ENCODE peak calls at places on chromosomes 7 and 10, in five cellular contexts. U, D, W, Q and V are unnamed samples. For H3K27me3 and H3K4me1, the result is how much of the 10 kb centered on the place peaks cover.

GRCh38 chr7:92735707-92736106 is 100.7 kb downstream of the CDK6 start:
- DNase-seq in U (no peak), Q (no peak), W (no peak), D (no peak), V (no peak)

GRCh38 chr7:143505845-143506244 is 28.2 kb downstream of the TAS2R41 start:
- DNase-seq in W (no peak), D (no peak), Q (no peak), U (no peak), V (no peak)

GRCh38 chr10:22690614-22691431 is 23.6 kb downstream of the PIP4K2A start:
- DNase-seq in Q (no peak), W (no peak), U (peak), D (no peak), V (peak)

GRCh38 chr10:24382979-24383663 is 174.2 kb downstream of the KIAA1217 start:
- DNase-seq in W (peak), D (no peak), Q (no peak), U (no peak), V (no peak)

GRCh38 chr10:49486009-49486408 is 52.9 kb downstream of the ERCC6 start:
- DNase-seq in D (no peak), W (no peak), U (no peak), Q (no peak), V (no peak)

GRCh38 chr7:142954680-142955268 is 7.4 kb downstream of the KEL start:
- DNase-seq in Q (no peak), W (no peak), D (no peak), U (no peak), V (no peak)

GRCh38 chr7:149873074-149873967 is 448 bp upstream of the ATP6V0E2 start:
- DNase-seq in D (peak), U (peak), W (peak), Q (peak), V (no peak)

GRCh38 chr10:71684356-71685173 is 35.0 kb downstream of the C10orf105 start:
- DNase-seq in W (no peak), Q (peak), D (no peak), U (no peak), V (no peak)

GRCh38 chr7:112898432-112899290 is 108.5 kb upstream of the TMEM168 start:
- DNase-seq in D (no peak), W (peak), U (peak), Q (peak), V (peak)

GRCh38 chr10:1063232-1063862 is 7.2 kb downstream of the WDR37 start:
- DNase-seq in W (no peak), D (no peak), Q (no peak), U (no peak), V (no peak)

GRCh38 chr10:71367279-71367678 is 29.4 kb upstream of the CDH23 start:
- DNase-seq in U (peak), D (peak), Q (no peak), W (peak), V (no peak)

GRCh38 chr7:51080622-51081269 is 235.9 kb downstream of the COBL start:
- DNase-seq in D (no peak), Q (peak), W (no peak), U (no peak), V (peak)

GRCh38 chr7:77797734-77798393 is 370 bp downstream of the TMEM60 start:
- DNase-seq in D (no peak), Q (no peak), U (no peak), W (no peak), V (no peak)

GRCh38 chr7:137337902-137338301 is 5.6 kb downstream of the PTN start:
- DNase-seq in Q (no peak), W (no peak), U (no peak), D (no peak), V (peak)

GRCh38 chr7:42233166-42233565 is 3.8 kb downstream of the GLI3 start:
- DNase-seq in Q (peak), W (peak), D (no peak), U (no peak), V (no peak)

GRCh38 chr7:31126976-31127375 is 74.9 kb downstream of the ADCYAP1R1 start:
- DNase-seq in Q (no peak), W (no peak), D (no peak), U (no peak), V (no peak)

GRCh38 chr7:128191136-128191844 is 49.8 kb upstream of the LEP start:
- DNase-seq in D (no peak), U (no peak), Q (no peak), W (no peak), V (no peak)

GRCh38 chr7:89607797-89608196 is 546.5 kb upstream of the STEAP1 start:
- DNase-seq in Q (no peak), D (no peak), U (no peak), W (no peak), V (no peak)

GRCh38 chr10:92729886-92730285 is 40.1 kb downstream of the HHEX start:
- DNase-seq in W (no peak), U (no peak), D (no peak), Q (no peak), V (no peak)

GRCh38 chr10:69400936-69401335 is 15.8 kb downstream of the TACR2 start:
- DNase-seq in W (no peak), Q (no peak), U (no peak), D (no peak), V (no peak)

GRCh38 chr10:69397972-69398371 is 18.7 kb downstream of the TACR2 start:
- DNase-seq in W (no peak), D (no peak), U (no peak), Q (no peak), V (no peak)

GRCh38 chr10:69401416-69401815 is 15.3 kb downstream of the TACR2 start:
- DNase-seq in U (no peak), D (no peak), Q (no peak), W (no peak), V (no peak)

GRCh38 chr10:69394020-69394419 is 22.7 kb downstream of the TACR2 start:
- DNase-seq in D (no peak), Q (no peak), U (no peak), W (no peak), V (no peak)

DNA sequence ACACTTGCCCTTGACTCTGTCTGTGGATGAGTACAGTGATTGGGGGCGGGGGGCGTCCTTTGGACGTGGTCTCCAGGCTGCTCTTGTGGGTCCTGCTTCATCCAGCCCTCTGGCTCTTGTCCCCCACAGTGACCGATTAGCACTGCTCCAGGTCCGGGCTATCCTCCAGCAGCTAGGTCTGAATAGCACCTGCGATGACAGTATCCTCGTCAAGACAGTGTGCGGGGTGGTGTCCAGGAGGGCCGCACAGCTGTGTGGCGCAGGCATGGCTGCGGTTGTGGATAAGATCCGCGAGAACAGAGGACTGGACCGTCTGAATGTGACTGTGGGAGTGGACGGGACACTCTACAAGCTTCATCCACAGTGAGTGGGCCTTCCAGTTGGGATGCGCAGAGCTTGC is 18.3 kb downstream of the TACR2 start:
- DNase-seq in Q (no peak), U (no peak), W (no peak), D (no peak), V (no peak)
- H3K4me3 ChIP-seq in Q (no peak), U (no peak), W (no peak), D (no peak), V (no peak)

GRCh38 chr7:1666251-1666778 is 3.8 kb upstream of the ELFN1 start:
- DNase-seq in D (peak), Q (no peak), W (no peak), U (no peak), V (no peak)

GRCh38 chr7:1668486-1668931 is 1.6 kb upstream of the ELFN1 start:
- DNase-seq in Q (no peak), D (peak), U (no peak), W (no peak), V (no peak)

GRCh38 chr7:1668932-1669485 is 1.1 kb upstream of the ELFN1 start:
- DNase-seq in W (no peak), U (no peak), Q (peak), D (peak), V (no peak)

GRCh38 chr7:1666779-1667565 is 3.1 kb upstream of the ELFN1 start:
- DNase-seq in W (no peak), Q (no peak), U (no peak), D (peak), V (no peak)

DNA sequence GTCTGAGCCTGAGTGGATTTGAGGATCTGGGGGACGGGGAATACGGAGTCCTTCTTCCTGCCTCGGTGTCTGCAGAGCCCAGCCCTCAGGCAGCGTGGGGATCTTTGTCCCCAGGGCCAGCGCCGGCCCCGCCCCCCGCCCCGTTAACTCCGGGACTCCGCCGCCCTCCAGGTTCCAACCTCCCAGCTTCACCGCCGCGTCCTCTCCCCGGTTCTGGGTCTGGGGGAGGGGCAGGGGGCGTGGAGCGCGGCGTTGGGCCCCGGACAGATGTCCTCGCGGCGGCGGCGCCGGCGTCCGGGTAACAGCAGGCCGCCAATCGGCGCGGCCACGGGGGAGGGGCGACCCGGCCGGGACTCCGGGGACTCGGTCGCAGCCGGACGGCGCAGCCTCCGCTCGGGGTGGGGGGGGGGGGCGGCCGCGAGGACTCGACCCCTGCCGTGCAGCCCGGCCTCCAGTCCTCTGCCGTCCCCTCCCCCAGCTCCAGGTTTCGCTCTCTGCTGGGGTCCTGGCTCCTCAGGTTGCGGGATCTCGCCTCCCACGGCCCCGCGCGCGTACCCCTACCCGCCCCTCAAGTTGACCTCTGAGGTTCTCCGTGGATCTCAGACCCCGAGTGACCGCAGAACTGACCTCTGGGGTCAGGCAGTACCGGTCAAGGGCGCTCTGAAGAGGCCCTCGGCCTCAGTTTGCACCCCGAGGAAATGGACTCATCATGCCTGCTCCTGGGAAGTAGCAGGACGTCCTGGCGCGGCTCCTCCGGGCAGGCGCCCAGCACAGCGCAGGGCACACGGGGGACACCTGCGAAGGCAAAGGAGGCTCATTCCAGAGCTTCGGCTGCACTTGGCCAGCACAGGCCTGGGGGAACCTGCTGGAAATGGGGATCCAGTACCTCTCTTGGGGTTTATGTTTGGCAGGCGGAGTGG is 2.3 kb upstream of the ELFN1 start:
- DNase-seq in D (peak), W (no peak), Q (peak), U (no peak), V (no peak)
- H3K27me3 ChIP-seq in D (under half), W (under half), Q (under half), U (half or more), V (half or more)

DNA sequence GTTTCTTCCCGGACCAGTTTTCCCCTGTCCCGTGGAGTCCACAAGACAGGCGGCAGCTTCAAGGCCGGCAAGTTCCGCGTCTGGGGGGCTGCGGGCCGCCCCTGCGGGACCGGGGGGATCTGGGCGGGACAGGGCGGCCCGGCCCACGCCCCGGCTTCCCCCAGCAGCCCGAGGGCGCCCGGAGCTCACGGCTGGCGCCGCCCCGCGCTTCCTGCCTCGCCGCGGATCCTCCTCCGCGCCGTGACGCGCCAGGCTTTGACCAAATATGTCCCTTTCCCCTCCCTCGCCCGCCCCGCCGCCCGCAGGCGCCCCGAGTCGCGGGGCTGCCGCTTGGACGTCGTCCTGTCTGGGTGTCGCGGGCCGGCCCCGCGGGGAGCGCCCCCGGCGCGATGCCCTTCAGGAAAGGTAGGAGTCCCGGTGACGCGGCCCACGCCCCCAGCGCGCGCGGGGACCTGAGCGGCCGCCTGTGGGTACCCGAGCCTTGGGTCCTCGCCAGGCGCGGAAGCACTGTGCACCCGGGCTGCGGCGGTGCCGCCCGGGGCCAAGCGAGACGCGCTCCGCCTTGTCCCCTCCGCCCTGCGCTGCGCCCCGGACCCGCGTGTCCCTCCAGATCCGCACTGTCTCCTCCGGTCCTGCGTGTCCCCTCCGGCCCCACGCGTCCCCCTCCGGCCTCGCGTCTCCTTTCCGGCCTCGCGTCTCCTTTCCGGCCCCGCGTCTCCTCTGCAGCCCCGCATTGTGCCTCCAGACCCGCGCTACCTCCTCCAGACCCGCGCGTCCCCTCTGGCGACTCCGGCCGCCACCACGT is 56.0 kb downstream of the RBM17 start:
- DNase-seq in D (peak), U (peak), W (peak), Q (peak), V (no peak)
- H3K4me1 ChIP-seq in D (under half), U (under half), W (under half), Q (under half), V (under half)

DNA sequence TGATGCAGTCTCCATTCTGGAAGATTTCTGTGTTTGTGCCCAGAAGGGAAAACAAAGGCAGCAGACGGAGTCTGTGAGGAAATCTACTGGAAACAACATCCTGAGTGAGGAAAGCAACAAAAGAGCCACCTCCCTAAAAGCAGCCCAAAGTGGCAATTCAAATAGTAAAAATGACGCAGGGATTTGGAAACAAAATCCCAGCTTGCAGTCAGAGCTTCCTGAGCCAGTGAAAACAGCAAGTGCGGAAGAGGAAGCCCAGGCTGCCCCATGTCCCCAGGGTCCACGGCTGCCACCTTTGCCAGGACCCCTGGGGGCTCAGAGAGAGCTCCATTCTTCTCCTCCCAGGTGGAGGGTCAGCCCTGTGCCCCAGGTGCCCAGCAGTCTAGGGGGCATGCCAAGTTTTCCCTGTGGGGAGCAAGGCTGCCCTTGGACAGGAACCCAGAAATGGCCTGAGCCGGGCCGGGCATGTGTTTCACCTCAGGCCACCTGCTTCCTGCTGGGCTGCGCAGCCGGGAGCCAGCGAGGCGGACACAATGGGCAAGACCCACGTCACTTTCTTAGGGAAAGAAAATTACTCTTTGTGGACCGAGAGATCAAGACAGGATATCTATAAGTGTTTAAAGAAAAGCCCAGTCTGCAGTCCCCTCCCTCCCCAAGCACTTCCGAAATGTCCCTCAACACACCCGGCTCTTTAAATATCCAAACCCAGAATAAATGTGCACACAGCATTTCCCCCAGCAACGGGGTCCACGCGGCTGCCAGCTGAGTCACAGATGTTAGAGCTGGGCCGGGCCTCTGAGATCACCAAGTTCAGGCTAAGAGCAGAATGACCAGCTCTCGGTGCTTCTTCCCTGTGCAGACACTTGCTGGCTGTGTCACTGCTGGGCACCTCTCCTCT is 231.1 kb downstream of the ARHGAP12 start:
- DNase-seq in W (no peak), D (peak), U (no peak), Q (no peak), V (no peak)
- H3K4me3 ChIP-seq in W (no peak), D (no peak), U (no peak), Q (no peak), V (no peak)

GRCh38 chr10:131433566-131433965 is 122.0 kb upstream of the TCERG1L start:
- DNase-seq in W (no peak), Q (no peak), D (no peak), U (no peak), V (no peak)
- H3K27me3 ChIP-seq in W (under half), Q (under half), D (under half), U (half or more), V (under half)